ENCODE peak calls at places on chromosome 18, in four cellular contexts. K is GM10248, R is neural progenitor cell, D is heart right ventricle. G is an unnamed sample.

GRCh38 chr18:54229660-54230059 is 5.2 kb upstream of the MBD2 start:
- DNase-seq in D (no peak), R (no peak), K (peak), G (peak)

GRCh38 chr18:54717673-54718435 is 110.4 kb upstream of the RAB27B start:
- DNase-seq in R (peak), K (peak), D (no peak), G (peak)

GRCh38 chr18:28791101-28791500 is 614.2 kb upstream of the CDH2 start:
- DNase-seq in R (no peak), K (no peak), D (no peak), G (no peak)

GRCh38 chr18:6521804-6522418 is 107.2 kb upstream of the L3MBTL4 start:
- DNase-seq in R (peak), K (peak), D (no peak), G (peak)

GRCh38 chr18:31190919-31191318 is 28.3 kb upstream of the DSC1 start:
- DNase-seq in R (no peak), K (no peak), D (no peak), G (no peak)

GRCh38 chr18:68847219-68847860 is 49.5 kb downstream of the CCDC102B start:
- DNase-seq in R (peak), D (no peak), K (no peak), G (no peak)

GRCh38 chr18:63648241-63648640 is 4.2 kb upstream of the SERPINB4 start:
- DNase-seq in K (no peak), R (no peak), D (no peak), G (no peak)

GRCh38 chr18:36786686-36787085 is 42.1 kb downstream of the TPGS2 start:
- DNase-seq in K (no peak), D (peak), R (no peak), G (no peak)

GRCh38 chr18:68837665-68838390 is 39.9 kb downstream of the CCDC102B start:
- DNase-seq in D (no peak), R (no peak), K (no peak), G (no peak)

GRCh38 chr18:21996261-21996892 is 173.0 kb upstream of the GATA6 start:
- DNase-seq in K (no peak), R (no peak), D (no peak), G (no peak)

GRCh38 chr18:64099244-64099643 is 49.6 kb downstream of the LINC00305 start:
- DNase-seq in K (no peak), D (no peak), R (no peak), G (no peak)

GRCh38 chr18:10490401-10491289 is 35.2 kb upstream of the NAPG start:
- DNase-seq in K (peak), R (peak), D (peak), G (peak)

GRCh38 chr18:38174594-38174993 is 609.0 kb upstream of the CELF4 start:
- DNase-seq in R (no peak), D (no peak), K (no peak), G (no peak)

GRCh38 chr18:39531659-39532058 is 1966.1 kb upstream of the CELF4 start:
- DNase-seq in R (no peak), K (no peak), D (no peak), G (no peak)

DNA sequence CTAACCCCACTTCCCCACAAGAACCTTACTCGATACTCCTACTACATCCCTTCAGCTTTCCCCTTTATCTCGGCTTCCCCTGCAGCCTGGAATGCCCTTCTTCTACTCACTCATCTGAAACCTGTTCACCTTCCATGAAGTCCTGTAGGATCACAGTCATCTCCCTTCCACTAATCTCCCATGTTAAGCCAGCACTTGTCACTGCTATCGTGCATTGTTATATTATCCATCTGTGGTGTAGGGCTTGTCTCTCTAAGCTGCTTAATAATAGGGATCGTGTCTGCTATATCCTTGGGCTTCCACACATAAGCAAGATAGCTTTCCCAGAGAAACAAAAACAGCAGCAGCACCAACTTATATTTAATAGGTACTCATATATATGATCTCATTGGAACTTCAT is 48.1 kb downstream of the SLC14A1 start:
- DNase-seq in K (no peak), R (no peak), D (no peak), G (no peak)
- TF ChIP-seq CTCF in K (no peak), R (no peak), D (no peak), G (no peak)

GRCh38 chr18:59646228-59646945 is 50.8 kb downstream of the CCBE1 start:
- DNase-seq in K (no peak), D (no peak), R (no peak), G (no peak)
- TF ChIP-seq CTCF in K (peak), D (no peak), R (peak), G (no peak)

DNA sequence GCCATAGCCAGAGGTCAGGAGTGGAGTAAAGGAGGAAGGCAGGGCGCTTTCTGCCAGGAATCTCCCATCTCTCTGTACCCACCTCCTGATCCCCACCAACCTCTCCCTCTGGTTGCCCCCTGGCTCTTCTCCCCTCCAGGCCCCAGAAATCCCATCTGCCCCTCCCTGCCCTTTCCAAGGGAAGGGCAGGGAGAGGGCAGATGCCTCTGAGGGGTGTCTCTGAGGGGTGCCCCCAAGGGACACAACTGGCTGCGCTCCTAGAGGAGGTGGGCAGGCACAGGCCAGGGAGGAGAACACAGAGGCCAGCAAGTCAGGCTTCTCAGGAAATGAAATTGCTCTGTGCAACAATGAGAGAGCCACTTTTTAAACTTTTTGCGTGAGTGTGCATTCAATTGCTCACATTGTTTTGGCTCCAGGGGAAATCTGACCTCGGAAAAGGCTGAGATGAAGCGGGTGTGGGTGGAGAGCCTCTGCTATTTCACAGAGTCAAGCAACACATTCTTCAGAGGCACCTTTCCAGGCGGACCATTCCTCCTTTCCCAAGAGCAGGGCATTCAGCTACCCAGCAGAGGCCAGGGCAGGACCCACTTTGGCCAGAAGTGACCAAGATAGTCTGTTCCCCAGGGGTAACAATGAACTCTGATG is 125.5 kb downstream of the SMAD7 start:
- DNase-seq in K (no peak), D (peak), R (no peak), G (no peak)
- TF ChIP-seq CTCF in K (no peak), D (no peak), R (no peak), G (no peak)

GRCh38 chr18:60740313-60740712 is 367.7 kb upstream of the MC4R start:
- DNase-seq in D (no peak), K (no peak), R (no peak), G (no peak)
- TF ChIP-seq CTCF in D (no peak), K (no peak), R (no peak), G (no peak)